ENCODE peak calls at places on chromosomes 1 and 21, in seven cellular contexts. O is endothelial cell of umbilical vein, K is stomach, S is lower leg skin, U is prostate gland, T is heart left ventricle, B is vagina. D is an unnamed sample.
A peak's percentile ranks its signal among the peaks of the same experiment; 100 is the strongest.

GRCh38 chr21:32770514-32771133 is 931 bp downstream of the PAXBP1 start:
- DNase-seq in B (no peak), S (no peak), U (peak; percentile 14), O (peak; percentile 53), T (no peak), K (no peak), D (no peak)

GRCh38 chr1:115976062-115976899 is at the start of gene SLC22A15:
- DNase-seq in T (peak; percentile 57), K (peak; percentile 69), S (peak; percentile 91), B (no peak), U (peak; percentile 31), O (no peak), D (peak; percentile 44)

GRCh38 chr1:60615661-60616060 is 466.7 kb upstream of the NFIA start:
- DNase-seq in B (no peak), T (no peak), O (no peak), S (no peak), K (no peak), U (no peak), D (no peak)

GRCh38 chr1:91608876-91609275 is 108.2 kb downstream of the CDC7 start:
- DNase-seq in T (no peak), S (no peak), O (no peak), K (no peak), U (no peak), B (no peak), D (no peak)

GRCh38 chr1:76256289-76257223 is 182.0 kb downstream of the ST6GALNAC3 start:
- DNase-seq in T (no peak), K (no peak), B (no peak), S (no peak), U (no peak), O (peak; percentile 53), D (no peak)

GRCh38 chr1:61392417-61393242 is 310.3 kb downstream of the NFIA start:
- DNase-seq in K (no peak), T (no peak), U (no peak), S (no peak), B (no peak), O (no peak), D (no peak)

GRCh38 chr1:225449774-225450173 is 21.9 kb upstream of the LBR start:
- DNase-seq in U (no peak), O (no peak), T (no peak), S (no peak), K (no peak), B (no peak), D (no peak)

GRCh38 chr1:111739222-111739983 is at the start of gene INKA2:
- DNase-seq in U (peak; percentile 88), B (no peak), O (peak; percentile 89), T (peak; percentile 95), S (peak; percentile 98), K (peak; percentile 91), D (peak; percentile 86)

GRCh38 chr1:59560807-59561450 is 253.8 kb upstream of the HOOK1 start:
- DNase-seq in B (no peak), S (no peak), U (no peak), T (no peak), K (no peak), O (peak; percentile 13), D (no peak)

GRCh38 chr1:89451011-89451410 is 73.6 kb upstream of the LRRC8B start:
- DNase-seq in S (no peak), B (no peak), T (no peak), O (no peak), K (no peak), U (no peak), D (no peak)

GRCh38 chr21:46079357-46080170 is 18.3 kb upstream of the COL6A2 start:
- DNase-seq in B (peak; percentile 84), S (peak; percentile 93), U (no peak), K (peak; percentile 24), T (peak; percentile 21), O (no peak), D (no peak)

GRCh38 chr1:183807549-183808168 is 2.7 kb downstream of the RGL1 start:
- DNase-seq in K (no peak), B (no peak), T (peak; percentile 32), O (no peak), S (no peak), U (no peak), D (no peak)

DNA sequence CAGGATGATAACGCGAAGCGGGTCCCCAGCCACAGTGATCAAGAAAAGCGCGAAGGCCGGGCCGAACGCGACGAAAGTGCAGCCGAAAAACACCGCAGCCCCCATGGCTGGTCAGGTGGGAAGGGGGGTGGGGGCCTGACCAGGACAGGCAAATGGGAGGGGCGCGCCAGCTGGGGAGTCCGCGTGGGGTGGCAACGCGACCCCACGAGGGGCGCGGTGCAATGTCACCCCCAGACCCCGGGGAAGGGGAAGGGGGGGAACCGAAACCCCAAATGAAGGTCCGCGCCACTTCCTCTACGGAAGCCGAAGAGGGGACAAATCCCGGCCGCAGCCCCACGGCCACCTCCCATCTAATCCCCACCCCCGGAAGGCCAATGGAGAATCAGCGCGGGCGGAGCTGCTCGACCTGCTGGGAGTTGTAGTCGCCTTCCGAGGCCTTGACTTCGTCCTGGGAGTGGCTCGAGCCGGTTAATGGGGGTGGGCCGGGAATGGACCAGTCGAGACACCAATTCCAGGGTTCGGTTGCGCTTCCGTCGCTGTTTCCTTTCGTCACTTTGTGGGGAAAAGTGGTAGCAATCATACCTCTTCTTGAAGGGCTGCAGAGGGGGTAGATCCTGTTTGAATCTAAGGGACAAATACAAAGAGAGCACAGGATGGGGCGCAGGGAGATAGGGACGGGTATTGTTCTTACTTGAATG is at the start of gene APH1A:
- DNase-seq in B (no peak), T (peak; percentile 98), K (peak; percentile 96), S (peak; percentile 99), O (peak; percentile 95), U (peak; percentile 96), D (peak; percentile 99)
- TF ChIP-seq POLR2A in B (peak; percentile 22), T (peak; percentile 58), K (no peak), S (no peak), O (peak; percentile 26), U (peak; percentile 46), D (no peak)

DNA sequence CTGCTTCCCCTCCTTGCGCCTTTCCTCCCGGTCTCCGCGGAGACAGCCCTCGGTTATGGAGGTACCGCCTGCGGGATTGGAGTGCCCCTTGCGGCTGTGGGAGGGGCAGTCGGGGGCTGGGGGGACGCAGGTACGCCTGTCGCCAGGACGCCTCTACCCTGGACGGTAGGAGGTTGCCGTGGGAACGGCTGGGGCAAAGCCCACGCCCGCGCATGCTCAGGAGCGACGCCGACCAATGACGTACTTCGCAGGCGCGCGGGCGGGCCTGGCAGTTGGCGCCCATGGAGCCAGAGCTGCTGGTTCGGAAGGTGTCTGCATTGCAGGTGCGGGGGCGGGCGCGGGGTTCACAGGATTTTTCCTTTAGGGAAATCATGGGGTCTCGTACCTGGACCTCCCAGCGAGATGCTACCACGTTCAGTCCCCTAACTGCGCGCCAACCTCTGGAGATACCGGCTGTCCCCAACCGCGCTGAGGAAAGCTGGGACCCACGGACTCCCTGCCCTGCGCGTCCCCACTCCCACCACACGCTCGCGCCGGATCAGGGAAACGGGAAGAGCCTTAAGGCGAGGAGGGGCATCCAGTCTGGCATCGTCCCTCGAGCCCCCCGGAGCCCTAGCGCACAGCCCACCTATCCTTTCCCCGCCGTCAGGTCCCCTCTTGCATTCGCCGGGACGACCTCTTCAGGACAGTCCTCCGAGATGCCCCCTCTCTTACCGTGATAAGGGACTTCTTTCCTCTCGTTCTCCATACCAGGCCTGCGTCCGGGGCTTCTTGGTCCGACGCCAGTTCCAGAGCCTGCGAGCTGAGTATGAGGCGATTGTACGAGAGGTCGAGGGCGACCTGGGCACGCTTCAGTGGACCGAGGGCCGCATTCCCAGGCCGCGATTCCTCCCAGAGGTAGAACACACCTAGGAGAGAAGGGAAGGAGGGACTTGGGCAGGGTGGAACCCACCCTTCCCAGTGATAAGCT is at the start of gene IQCC:
- DNase-seq in B (no peak), T (peak; percentile 86), K (peak; percentile 89), U (peak; percentile 83), O (peak; percentile 82), S (peak; percentile 97), D (peak; percentile 81)
- TF ChIP-seq POLR2A in B (peak; percentile 29), T (peak; percentile 61), K (no peak), U (peak; percentile 49), O (peak; percentile 86), S (no peak), D (peak; percentile 57)

GRCh38 chr21:17613242-17613676 is 558 bp upstream of the BTG3 start:
- DNase-seq in S (peak; percentile 91), T (peak; percentile 20), O (peak; percentile 22), U (peak; percentile 21), B (no peak), K (peak; percentile 49), D (peak; percentile 11)

GRCh38 chr21:17612565-17613241 is at the start of gene BTG3:
- DNase-seq in S (peak; percentile 94), B (no peak), O (peak; percentile 67), U (peak; percentile 68), K (peak; percentile 80), T (peak; percentile 86), D (peak; percentile 67)

GRCh38 chr21:17612023-17612564 is 607 bp downstream of the BTG3 start:
- DNase-seq in S (peak; percentile 90), K (peak; percentile 48), T (peak; percentile 16), B (no peak), U (peak; percentile 25), O (no peak), D (peak; percentile 29)

GRCh38 chr21:17610862-17611261 is 1.8 kb downstream of the BTG3 start:
- DNase-seq in O (no peak), B (no peak), U (peak; percentile 21), T (no peak), S (no peak), K (peak; percentile 27), D (peak; percentile 1)

GRCh38 chr21:17611414-17612022 is 1.2 kb downstream of the BTG3 start:
- DNase-seq in S (peak; percentile 97), K (peak; percentile 86), U (peak; percentile 81), O (peak; percentile 93), T (peak; percentile 76), B (no peak), D (peak; percentile 46)
- TF ChIP-seq POLR2A in S (peak; percentile 39), K (peak; percentile 24), U (peak; percentile 80), O (peak; percentile 27), T (no peak), B (peak; percentile 71), D (no peak)

DNA sequence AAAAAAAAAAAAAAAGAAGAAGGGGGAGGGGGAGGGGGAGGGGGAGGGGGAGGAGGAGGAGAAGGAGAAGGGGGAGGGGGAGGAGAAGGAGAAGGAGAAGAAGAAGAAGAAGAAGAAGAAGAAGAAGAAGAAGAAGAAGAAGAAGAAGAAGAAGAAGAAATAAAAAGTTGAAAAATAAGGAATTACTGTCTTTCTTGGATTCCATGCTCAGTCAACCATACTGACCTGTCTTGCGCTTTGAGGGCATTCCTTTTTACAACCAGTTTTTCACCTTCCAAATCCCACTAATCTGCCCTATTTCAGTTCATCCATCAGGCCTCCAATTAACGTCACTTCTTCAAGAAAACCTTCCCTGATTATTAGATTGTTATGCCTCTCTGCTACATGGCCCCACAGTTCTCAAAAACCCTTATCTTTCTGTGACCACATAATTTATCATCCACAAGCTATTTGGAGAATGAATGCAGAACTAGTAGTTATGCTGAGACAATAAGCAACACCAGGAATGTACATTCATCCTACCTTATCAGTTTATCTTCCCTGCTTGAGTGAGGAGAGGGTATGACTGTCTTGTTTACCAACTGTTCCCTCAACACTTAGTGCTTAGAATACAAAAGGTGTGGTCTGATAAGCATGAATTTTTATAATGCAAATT is 57.5 kb upstream of the GUCA2A start:
- DNase-seq in S (no peak), U (no peak), B (no peak), T (no peak), O (peak; percentile 24), K (no peak), D (peak; percentile 19)
- TF ChIP-seq POLR2A in S (no peak), U (no peak), B (no peak), T (no peak), O (no peak), K (no peak), D (no peak)

D was measured in A549.